ENCODE peak calls at places on chromosomes 5 and 9, in five cellular contexts. T is mucosa of descending colon, L is neural progenitor cell, N is ureter, Q is retina. O is an unnamed sample.

GRCh38 chr9:76957258-76957657 is 51.3 kb upstream of the PRUNE2 start:
- DNase-seq in Q (peak), L (no peak), T (no peak), N (no peak), O (no peak)

GRCh38 chr5:8685704-8686103 is 816.8 kb downstream of the MTRR start:
- DNase-seq in Q (no peak), T (peak), N (no peak), L (peak), O (no peak)

GRCh38 chr9:14136646-14137370 is 177.1 kb downstream of the NFIB start:
- DNase-seq in T (no peak), N (no peak), Q (no peak), L (no peak), O (no peak)

GRCh38 chr5:157063776-157064430 is 5.0 kb upstream of the HAVCR1 start:
- DNase-seq in Q (no peak), N (no peak), L (no peak), T (peak), O (no peak)

GRCh38 chr9:118522093-118523028 is 818.2 kb downstream of the TLR4 start:
- DNase-seq in L (peak), T (peak), Q (peak), N (no peak), O (no peak)

GRCh38 chr9:128757602-128758001 is 14.1 kb downstream of the ZER1 start:
- DNase-seq in T (no peak), L (no peak), Q (no peak), N (no peak), O (no peak)

GRCh38 chr5:11174601-11175000 is 413.6 kb upstream of the DAP start:
- DNase-seq in Q (no peak), L (no peak), T (no peak), N (no peak), O (no peak)

GRCh38 chr9:87116492-87116891 is 169.2 kb upstream of the GAS1 start:
- DNase-seq in Q (no peak), L (no peak), T (no peak), N (no peak), O (no peak)

GRCh38 chr5:139660105-139660915 is 12.2 kb downstream of the CXXC5 start:
- DNase-seq in L (no peak), Q (peak), T (peak), N (peak), O (no peak)

GRCh38 chr9:97905228-97905627 is 17.1 kb downstream of the TRMO start:
- DNase-seq in T (no peak), L (no peak), N (no peak), Q (no peak), O (no peak)

GRCh38 chr9:130282000-130282700 is 16.6 kb downstream of the HMCN2 start:
- DNase-seq in L (no peak), N (no peak), Q (no peak), T (no peak), O (no peak)

GRCh38 chr5:17620627-17621026 is 10.4 kb downstream of the TAF11L12 start:
- DNase-seq in L (no peak), N (no peak), Q (no peak), T (no peak), O (peak)

GRCh38 chr5:116685069-116685468 is 110.4 kb upstream of the SEMA6A start:
- DNase-seq in N (no peak), T (no peak), L (no peak), Q (no peak), O (no peak)

GRCh38 chr9:108057421-108058136 is 568.0 kb upstream of the KLF4 start:
- DNase-seq in L (no peak), N (peak), T (peak), Q (no peak), O (no peak)

O was measured in esophagus muscularis mucosa.